ENCODE peak calls at places on chromosomes 7 and 10, in ten cellular contexts. Y is A549, K is suprapubic skin, U is tibial nerve, D is psoas muscle, V is adrenal gland, S is ovary, O is gastrocnemius medialis, X is cardiac muscle cell, Z is uterus. I is an unnamed sample. For H3K9me3, the result is how much of the 10 kb centered on the place peaks cover.

GRCh38 chr10:74924251-74924954 is 98.0 kb downstream of the KAT6B start:
- DNase-seq in Y (no peak), K (no peak), X (peak), Z (no peak), O (no peak), U (no peak), S (no peak), D (no peak), V (no peak), I (no peak)

GRCh38 chr7:132869166-132869861 is 212.6 kb downstream of the CHCHD3 start:
- DNase-seq in O (no peak), X (no peak), D (no peak), K (no peak), Z (no peak), Y (no peak), V (no peak), S (no peak), U (no peak), I (no peak)

GRCh38 chr10:99958287-99958686 is 51.5 kb downstream of the DNMBP start:
- DNase-seq in Y (no peak), U (no peak), S (no peak), K (no peak), X (peak), Z (no peak), V (no peak), O (no peak), D (no peak), I (no peak)

GRCh38 chr10:1054684-1055083 is 1.5 kb upstream of the WDR37 start:
- DNase-seq in Y (no peak), X (no peak), O (no peak), D (no peak), Z (no peak), V (no peak), S (no peak), U (no peak), K (no peak), I (no peak)

GRCh38 chr7:151110941-151111645 is 24.8 kb downstream of the AGAP3 start:
- DNase-seq in S (peak), Y (peak), U (peak), K (peak), D (peak), Z (peak), O (peak), X (peak), V (peak), I (peak)

GRCh38 chr10:30786131-30786530 is 156.6 kb upstream of the LYZL2 start:
- DNase-seq in S (no peak), Y (no peak), U (no peak), D (no peak), K (no peak), V (no peak), O (no peak), X (no peak), Z (no peak), I (no peak)

GRCh38 chr7:49513939-49514338 is 259.5 kb upstream of the VWC2 start:
- DNase-seq in Y (no peak), Z (no peak), U (no peak), D (no peak), K (no peak), V (no peak), S (no peak), O (no peak), X (no peak), I (no peak)

GRCh38 chr7:133761459-133761858 is 365.7 kb upstream of the LRGUK start:
- DNase-seq in Y (no peak), X (no peak), O (no peak), V (no peak), U (no peak), Z (no peak), D (no peak), K (no peak), S (no peak), I (no peak)

GRCh38 chr10:14971867-14972448 is 12.8 kb downstream of the MEIG1 start:
- DNase-seq in K (no peak), U (no peak), Z (no peak), O (no peak), V (peak), S (no peak), Y (no peak), D (peak), X (peak), I (peak)

GRCh38 chr7:79823246-79823951 is 311.2 kb upstream of the GNAI1 start:
- DNase-seq in V (no peak), D (no peak), U (no peak), K (no peak), X (peak), Y (no peak), O (no peak), S (no peak), Z (no peak), I (no peak)

GRCh38 chr7:1665721-1666250 is 4.3 kb upstream of the ELFN1 start:
- DNase-seq in D (peak), X (peak), O (peak), Z (peak), S (no peak), Y (no peak), V (peak), U (no peak), K (peak), I (no peak)

GRCh38 chr10:117677239-117677638 is 134.7 kb downstream of the EMX2 start:
- DNase-seq in Z (no peak), S (no peak), Y (no peak), X (no peak), K (no peak), D (no peak), U (no peak), V (no peak), O (no peak), I (no peak)

GRCh38 chr10:107284187-107284586 is 119.7 kb upstream of the SORCS1 start:
- DNase-seq in X (no peak), U (no peak), K (no peak), Z (no peak), Y (no peak), S (no peak), D (no peak), O (no peak), V (no peak), I (no peak)
- H3K9me3 ChIP-seq in X (under half), U (under half), K (under half), Z (under half), Y (under half), S (under half), D (under half), O (under half), V (under half), I (under half)

DNA sequence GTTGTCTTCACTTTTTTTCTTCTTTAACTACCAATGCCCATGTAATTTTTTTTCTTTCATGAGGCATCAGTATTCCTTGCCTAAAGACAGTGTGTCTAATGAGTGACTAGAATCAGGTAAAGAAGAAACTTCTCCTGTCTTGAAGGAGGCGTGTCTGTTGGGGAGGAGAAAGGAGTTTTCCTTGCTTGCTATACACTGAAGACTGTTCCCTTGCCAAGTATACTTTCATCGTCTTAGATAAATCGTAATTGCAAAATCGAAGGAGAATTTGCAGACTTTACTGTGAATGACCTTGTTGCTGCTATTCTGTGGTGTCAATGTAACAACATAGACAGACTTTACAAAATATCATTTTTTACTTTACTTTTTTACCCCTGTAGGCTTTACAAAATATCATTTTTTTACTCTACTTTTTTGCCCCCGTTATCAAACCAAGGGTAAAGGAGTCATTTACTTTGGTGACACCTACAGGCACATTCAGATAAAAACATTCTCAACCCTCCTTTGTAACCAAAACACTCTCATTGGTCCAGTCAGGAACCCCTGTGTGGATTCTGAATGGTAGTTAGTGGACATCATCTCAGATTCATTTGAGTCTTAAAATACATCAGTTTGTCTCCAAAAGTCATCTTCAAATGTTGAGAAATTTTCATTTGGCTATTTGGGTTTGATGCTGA is 232.4 kb downstream of the AHR start:
- DNase-seq in K (no peak), U (no peak), V (no peak), O (no peak), X (peak), D (no peak), S (no peak), Y (no peak), Z (no peak), I (no peak)
- TF ChIP-seq CTCF in K (no peak), U (no peak), V (no peak), O (no peak), X (peak), D (peak), S (no peak), Y (peak), Z (no peak), I (no peak)

DNA sequence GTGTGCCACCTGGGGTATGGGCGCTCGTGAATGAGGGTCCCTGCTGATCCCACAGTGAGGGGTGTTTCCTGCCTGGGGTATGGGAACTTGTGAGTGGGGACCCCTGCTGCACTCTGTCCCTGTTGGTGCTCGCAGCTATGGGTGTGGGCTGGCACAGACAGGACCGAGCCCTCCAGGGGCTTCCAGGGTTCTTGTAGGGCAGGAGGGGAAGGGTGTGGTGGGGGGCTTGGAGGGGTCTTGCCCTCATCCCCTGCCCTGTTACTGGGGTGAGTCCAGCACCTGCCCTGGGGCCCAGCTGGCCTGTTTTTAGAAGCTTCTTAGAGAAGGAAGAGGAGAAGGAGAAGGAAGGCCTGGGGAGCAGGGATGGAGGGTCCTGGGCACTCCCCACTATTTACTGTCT is 377.0 kb upstream of the NUPR2 start:
- DNase-seq in S (no peak), Z (no peak), Y (no peak), O (no peak), D (no peak), V (no peak), K (no peak), U (no peak), X (no peak), I (no peak)
- H3K9me3 ChIP-seq in S (under half), Z (under half), Y (under half), O (under half), D (under half), V (under half), K (half or more), U (half or more), X (under half), I (half or more)

GRCh38 chr7:66216687-66217086 is 11.6 kb downstream of the TPST1 start:
- DNase-seq in Z (no peak), O (no peak), Y (no peak), D (no peak), U (no peak), X (no peak), S (no peak), V (no peak), K (no peak), I (no peak)

GRCh38 chr7:66224171-66224773 is 19.1 kb downstream of the TPST1 start:
- DNase-seq in X (no peak), S (no peak), K (no peak), Z (no peak), Y (no peak), O (no peak), U (no peak), D (no peak), V (no peak), I (no peak)

GRCh38 chr7:66219805-66220204 is 14.7 kb downstream of the TPST1 start:
- DNase-seq in Z (no peak), U (no peak), V (no peak), D (no peak), Y (no peak), K (no peak), S (no peak), O (no peak), X (no peak), I (no peak)

DNA sequence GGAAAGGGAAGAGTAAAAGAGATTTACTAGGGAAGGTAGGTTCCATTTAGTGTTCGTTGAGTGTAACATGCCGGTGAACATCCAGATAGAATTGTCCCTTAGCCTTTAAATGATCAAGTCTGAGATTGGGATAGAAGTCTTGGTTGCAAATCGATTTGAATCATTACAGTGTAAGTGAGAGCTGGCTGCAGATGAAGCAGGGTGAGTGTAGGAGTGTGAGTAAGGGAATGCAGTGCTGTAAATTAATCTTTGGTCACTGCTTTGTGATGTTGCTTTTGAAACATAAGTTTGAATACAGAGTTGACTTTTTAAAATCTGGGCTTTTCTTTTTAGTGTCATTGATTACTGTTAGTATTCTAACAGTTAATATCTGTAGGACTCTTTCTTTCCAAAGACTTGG is 16.3 kb downstream of the TPST1 start:
- DNase-seq in Y (no peak), U (no peak), D (no peak), S (no peak), Z (no peak), O (no peak), X (no peak), V (no peak), K (no peak), I (no peak)
- TF ChIP-seq CTCF in Y (no peak), U (no peak), D (no peak), S (no peak), Z (no peak), O (no peak), X (no peak), V (no peak), K (no peak), I (no peak)

DNA sequence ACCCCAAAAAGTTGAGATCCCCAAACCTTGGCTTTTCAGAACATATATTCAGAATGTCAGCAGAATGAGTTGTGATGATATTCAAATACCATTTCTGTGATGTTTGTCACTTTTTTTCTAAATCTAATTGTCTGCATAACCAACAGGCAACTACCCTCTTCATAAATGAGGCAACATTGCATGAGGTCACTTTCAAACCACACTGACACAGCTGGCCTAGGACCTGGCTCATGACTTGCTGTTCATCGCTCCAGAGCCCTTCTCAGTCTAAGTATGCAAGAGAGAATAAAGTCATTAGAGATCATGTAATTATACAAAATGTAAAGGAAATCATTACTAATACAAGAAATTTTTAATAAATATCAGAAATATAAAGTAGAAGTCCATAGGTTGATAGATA is 681.9 kb downstream of the GRM8 start:
- DNase-seq in S (no peak), U (no peak), X (no peak), O (no peak), D (no peak), Z (no peak), V (no peak), K (no peak), Y (no peak), I (no peak)
- H3K9me3 ChIP-seq in S (under half), U (under half), X (under half), O (under half), D (under half), Z (under half), V (under half), K (under half), Y (under half), I (under half)

DNA sequence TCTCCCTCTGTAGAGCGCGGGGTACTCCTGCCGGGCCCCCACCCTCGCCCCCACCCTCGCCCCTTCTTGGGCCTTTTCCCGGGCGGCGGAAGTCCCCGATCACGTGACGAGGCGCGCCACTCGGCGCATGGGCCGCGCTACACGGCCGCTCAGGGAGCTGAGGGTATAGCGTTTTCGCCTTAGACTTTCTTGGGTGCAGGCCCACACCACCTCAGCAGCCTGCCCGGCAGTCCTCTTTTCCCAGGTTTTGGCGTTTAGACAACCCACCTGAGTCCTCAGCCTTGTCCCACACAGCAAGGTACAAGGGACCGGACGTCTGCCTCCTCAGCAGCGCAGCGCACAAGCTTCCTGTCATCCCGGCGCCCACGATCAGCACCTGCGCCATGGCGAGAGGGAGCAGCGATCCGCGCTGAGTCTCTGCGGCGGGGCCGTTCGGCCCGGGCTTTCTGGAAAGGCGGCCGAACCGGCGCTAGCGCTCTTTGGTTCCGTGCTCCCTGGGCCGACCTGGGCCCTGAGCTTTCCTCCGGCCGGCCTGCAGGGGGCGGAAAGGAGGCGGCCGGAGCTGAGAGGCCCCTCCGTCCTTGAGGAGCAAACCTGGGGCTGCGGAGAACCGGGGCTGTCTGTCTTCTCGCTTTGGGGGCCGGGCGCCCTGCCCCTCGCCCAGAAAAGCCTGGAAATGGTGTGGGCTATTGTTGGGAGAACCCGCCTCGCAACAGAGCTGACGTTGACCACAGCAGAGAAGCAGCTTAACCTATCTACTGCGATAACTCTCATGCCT is at the start of gene RNLS:
- DNase-seq in Z (peak), S (peak), X (peak), U (peak), V (peak), D (peak), K (peak), O (peak), Y (peak), I (peak)
- TF ChIP-seq CTCF in Z (peak), S (peak), X (peak), U (peak), V (peak), D (peak), K (peak), O (peak), Y (peak), I (peak)